ENCODE peak calls at places on chromosome 2, in eight cellular contexts. One of them, this sample, is unnamed.

GRCh38 chr2:240359695-240360094 is 75.8 kb upstream of the GPC1 start:
- DNase-seq in posterior cingulate gyrus: peak
- DNase-seq in T-helper 17 cell: no peak
- DNase-seq in uterus: no peak
- DNase-seq in NCI-H82: no peak
- DNase-seq in DMS79: no peak
- DNase-seq in bronchial epithelial cell: no peak
- DNase-seq in MM.1S: no peak
- DNase-seq in this sample: no peak

GRCh38 chr2:156206355-156206754 is 126.2 kb downstream of the NR4A2 start:
- DNase-seq in uterus: no peak
- DNase-seq in T-helper 17 cell: no peak
- DNase-seq in bronchial epithelial cell: no peak
- DNase-seq in MM.1S: no peak
- DNase-seq in NCI-H82: no peak
- DNase-seq in DMS79: no peak
- DNase-seq in posterior cingulate gyrus: no peak
- DNase-seq in this sample: no peak

GRCh38 chr2:27435628-27436027 is 6.6 kb upstream of the KRTCAP3 start:
- DNase-seq in uterus: no peak
- DNase-seq in MM.1S: no peak
- DNase-seq in bronchial epithelial cell: no peak
- DNase-seq in posterior cingulate gyrus: no peak
- DNase-seq in T-helper 17 cell: no peak
- DNase-seq in NCI-H82: no peak
- DNase-seq in DMS79: no peak
- DNase-seq in this sample: no peak

GRCh38 chr2:191386938-191387536 is 141.8 kb downstream of the MYO1B start:
- DNase-seq in MM.1S: no peak
- DNase-seq in NCI-H82: no peak
- DNase-seq in bronchial epithelial cell: peak
- DNase-seq in T-helper 17 cell: no peak
- DNase-seq in uterus: no peak
- DNase-seq in DMS79: no peak
- DNase-seq in posterior cingulate gyrus: no peak
- DNase-seq in this sample: no peak

GRCh38 chr2:195330513-195330956 is 326.5 kb upstream of the SLC39A10 start:
- DNase-seq in DMS79: no peak
- DNase-seq in T-helper 17 cell: no peak
- DNase-seq in bronchial epithelial cell: no peak
- DNase-seq in MM.1S: no peak
- DNase-seq in uterus: no peak
- DNase-seq in posterior cingulate gyrus: no peak
- DNase-seq in NCI-H82: no peak
- DNase-seq in this sample: no peak

GRCh38 chr2:241358470-241358869 is 2.4 kb downstream of the FARP2 start:
- DNase-seq in bronchial epithelial cell: no peak
- DNase-seq in posterior cingulate gyrus: no peak
- DNase-seq in MM.1S: peak
- DNase-seq in DMS79: no peak
- DNase-seq in T-helper 17 cell: no peak
- DNase-seq in NCI-H82: no peak
- DNase-seq in uterus: no peak
- DNase-seq in this sample: no peak

GRCh38 chr2:238714038-238714528 is 133.8 kb upstream of the TWIST2 start:
- DNase-seq in MM.1S: no peak
- DNase-seq in bronchial epithelial cell: no peak
- DNase-seq in T-helper 17 cell: no peak
- DNase-seq in posterior cingulate gyrus: no peak
- DNase-seq in DMS79: no peak
- DNase-seq in NCI-H82: no peak
- DNase-seq in uterus: peak
- DNase-seq in this sample: no peak

GRCh38 chr2:54613361-54613760 is 110.1 kb upstream of the EML6 start:
- DNase-seq in NCI-H82: no peak
- DNase-seq in DMS79: no peak
- DNase-seq in bronchial epithelial cell: peak
- DNase-seq in MM.1S: no peak
- DNase-seq in uterus: no peak
- DNase-seq in posterior cingulate gyrus: no peak
- DNase-seq in T-helper 17 cell: no peak
- DNase-seq in this sample: no peak

GRCh38 chr2:3035385-3036050 is 342.1 kb downstream of the EIPR1 start:
- DNase-seq in NCI-H82: no peak
- DNase-seq in posterior cingulate gyrus: no peak
- DNase-seq in DMS79: no peak
- DNase-seq in uterus: no peak
- DNase-seq in MM.1S: no peak
- DNase-seq in bronchial epithelial cell: no peak
- DNase-seq in T-helper 17 cell: no peak
- DNase-seq in this sample: no peak

GRCh38 chr2:191617589-191617988 is 60.3 kb upstream of the NABP1 start:
- DNase-seq in DMS79: no peak
- DNase-seq in NCI-H82: no peak
- DNase-seq in MM.1S: peak
- DNase-seq in T-helper 17 cell: peak
- DNase-seq in bronchial epithelial cell: peak
- DNase-seq in posterior cingulate gyrus: no peak
- DNase-seq in uterus: no peak
- DNase-seq in this sample: peak

GRCh38 chr2:43225093-43225787 is 1.2 kb downstream of the ZFP36L2 start:
- DNase-seq in posterior cingulate gyrus: no peak
- DNase-seq in uterus: peak
- DNase-seq in MM.1S: peak
- DNase-seq in NCI-H82: peak
- DNase-seq in T-helper 17 cell: peak
- DNase-seq in DMS79: no peak
- DNase-seq in bronchial epithelial cell: no peak
- DNase-seq in this sample: peak

GRCh38 chr2:19124135-19124534 is 234.3 kb downstream of the OSR1 start:
- DNase-seq in uterus: no peak
- DNase-seq in DMS79: no peak
- DNase-seq in MM.1S: no peak
- DNase-seq in T-helper 17 cell: no peak
- DNase-seq in NCI-H82: no peak
- DNase-seq in bronchial epithelial cell: peak
- DNase-seq in posterior cingulate gyrus: no peak
- DNase-seq in this sample: no peak

GRCh38 chr2:177540293-177540692 is 147.7 kb downstream of the AGPS start:
- DNase-seq in T-helper 17 cell: no peak
- DNase-seq in posterior cingulate gyrus: no peak
- DNase-seq in bronchial epithelial cell: no peak
- DNase-seq in NCI-H82: no peak
- DNase-seq in DMS79: no peak
- DNase-seq in MM.1S: no peak
- DNase-seq in uterus: no peak
- DNase-seq in this sample: no peak

This sample was measured in activated B cell treated with CpG ODN at 0.5 μM for 24 hours.